ENCODE peak calls at places on chromosomes 6 and 20, in seven cellular contexts. Q, C, E, T, M, R and F are unnamed samples.

GRCh38 chr6:153214439-153214838 is 83.4 kb upstream of the RGS17 start:
- DNase-seq in Q (no peak), C (no peak), R (no peak), T (no peak), E (peak; percentile 20), M (no peak), F (no peak)

GRCh38 chr6:151806757-151807512 is 547 bp upstream of the ESR1 start:
- DNase-seq in Q (no peak), E (peak; percentile 22), C (no peak), T (no peak), R (peak; percentile 44), M (no peak), F (no peak)

GRCh38 chr20:3679749-3680700 is 1.8 kb downstream of the ADAM33 start:
- DNase-seq in M (peak; percentile 57), R (peak; percentile 79), E (peak; percentile 96), C (no peak), Q (peak; percentile 56), T (peak; percentile 69), F (peak; percentile 85)

GRCh38 chr6:26251354-26252081 is 113.5 kb upstream of the BTN3A2 start:
- DNase-seq in R (peak; percentile 57), C (peak; percentile 21), E (peak; percentile 87), M (no peak), T (peak; percentile 94), Q (peak; percentile 17), F (no peak)

GRCh38 chr6:107823047-107823557 is 1.0 kb downstream of the SCML4 start:
- DNase-seq in E (no peak), T (no peak), M (no peak), Q (no peak), C (no peak), R (no peak), F (no peak)

GRCh38 chr6:75748743-75749538 is at the start of gene MYO6:
- DNase-seq in C (peak; percentile 66), R (peak; percentile 86), E (peak; percentile 55), M (no peak), Q (peak; percentile 77), T (peak; percentile 93), F (no peak)

GRCh38 chr6:53390010-53390409 is 41.3 kb upstream of the ELOVL5 start:
- DNase-seq in Q (no peak), E (no peak), R (no peak), C (no peak), M (no peak), T (no peak), F (no peak)

GRCh38 chr20:25389858-25390537 is 637 bp downstream of the ABHD12 start:
- DNase-seq in E (no peak), R (peak; percentile 64), C (peak; percentile 18), M (no peak), T (peak; percentile 82), Q (peak; percentile 33), F (peak; percentile 91)

GRCh38 chr6:16139541-16139940 is 10.7 kb downstream of the MYLIP start:
- DNase-seq in R (no peak), M (no peak), T (no peak), C (no peak), Q (no peak), E (peak; percentile 22), F (no peak)

GRCh38 chr20:21703740-21704407 is 1.6 kb upstream of the PAX1 start:
- DNase-seq in T (no peak), M (no peak), E (no peak), Q (no peak), C (no peak), R (no peak), F (no peak)

GRCh38 chr6:35955970-35956369 is 35.1 kb upstream of the SRPK1 start:
- DNase-seq in C (no peak), R (no peak), M (no peak), T (no peak), E (no peak), Q (no peak), F (no peak)

GRCh38 chr6:98020222-98020621 is 737.2 kb upstream of the MMS22L start:
- DNase-seq in C (no peak), T (no peak), R (no peak), Q (no peak), E (no peak), M (no peak), F (no peak)

GRCh38 chr20:12305555-12305954 is 387.9 kb downstream of the BTBD3 start:
- DNase-seq in T (no peak), C (peak; percentile 7), R (no peak), M (no peak), E (no peak), Q (no peak), F (no peak)

GRCh38 chr6:49744259-49744658 is at the start of gene CRISP3:
- DNase-seq in Q (no peak), T (no peak), E (no peak), R (no peak), M (no peak), C (no peak), F (no peak)

GRCh38 chr6:87118054-87118453 is 23.1 kb upstream of the CGA start:
- DNase-seq in Q (no peak), T (no peak), E (no peak), C (no peak), M (no peak), R (no peak), F (no peak)

GRCh38 chr6:148760568-148761531 is 14.0 kb downstream of the UST start:
- DNase-seq in E (peak; percentile 98), T (peak; percentile 89), Q (peak; percentile 63), M (peak; percentile 90), R (peak; percentile 91), C (peak; percentile 32), F (no peak)

GRCh38 chr6:16334671-16335070 is 96.3 kb downstream of the GMPR start:
- DNase-seq in T (peak; percentile 11), M (no peak), C (peak; percentile 67), Q (no peak), E (peak; percentile 95), R (peak; percentile 84), F (no peak)

DNA sequence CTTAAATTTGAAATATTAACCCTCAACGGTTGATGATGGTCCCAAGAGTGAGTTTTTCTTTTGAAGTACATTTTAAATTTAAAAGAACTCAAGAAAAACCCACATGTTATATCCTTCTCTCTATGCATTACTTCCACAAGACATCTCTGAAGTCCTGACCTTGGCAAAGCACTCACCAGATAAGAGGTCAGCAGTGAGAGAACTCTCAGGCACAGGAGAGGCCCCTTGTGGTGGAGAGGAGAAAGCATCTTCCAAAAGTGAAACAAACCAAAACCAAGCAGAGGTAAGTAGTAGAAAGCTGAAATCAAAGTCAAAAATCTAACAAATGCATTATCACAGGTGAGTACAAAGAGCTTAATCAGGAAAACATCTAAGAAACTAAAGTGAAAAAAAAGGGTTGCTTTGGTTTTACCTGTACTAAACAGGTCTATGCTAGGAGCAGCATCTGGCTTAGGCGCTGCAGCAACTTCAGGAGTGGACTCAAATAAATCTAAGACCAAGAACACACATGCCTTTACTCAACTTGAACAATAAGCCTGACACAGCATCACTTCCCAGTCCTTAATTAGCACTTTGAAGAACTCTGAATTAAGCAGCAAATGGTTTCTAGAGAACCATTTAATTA is 80.5 kb downstream of the PRSS35 start:
- DNase-seq in R (no peak), E (peak; percentile 13), T (peak; percentile 69), C (no peak), M (no peak), Q (no peak), F (no peak)
- TF ChIP-seq CTCF in R (peak; percentile 5), E (peak; percentile 59), T (peak; percentile 81), C (no peak), M (peak; percentile 59), Q (peak; percentile 35), F (peak; percentile 61)

DNA sequence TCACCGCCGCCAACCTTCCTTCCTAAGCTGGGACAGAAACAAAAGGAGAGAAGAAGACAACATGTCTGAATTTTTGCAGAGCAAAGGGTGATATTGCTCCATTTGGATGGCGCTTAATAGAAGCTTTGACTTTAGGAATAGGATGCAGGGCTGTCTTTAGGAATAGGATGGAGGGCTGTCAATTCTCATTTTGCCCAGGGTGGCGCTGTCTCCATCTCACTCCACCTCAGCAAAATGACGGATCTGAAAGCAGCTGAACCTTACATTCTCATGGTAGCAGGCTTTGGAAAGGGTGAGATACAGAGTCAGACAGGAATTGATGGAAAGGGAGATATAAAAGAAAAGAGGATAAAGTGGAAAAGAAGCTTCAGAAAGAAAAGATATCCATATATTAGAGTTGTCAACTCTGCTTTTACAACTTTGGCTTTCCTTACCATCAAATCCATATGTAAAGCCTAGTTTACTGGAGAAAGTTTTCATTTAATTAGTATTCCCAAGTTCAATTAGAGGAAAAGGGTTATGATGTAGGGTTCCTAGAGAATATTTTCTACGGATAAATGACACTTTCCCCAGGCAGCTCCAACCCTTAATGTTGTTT is 2.4 kb downstream of the MTCL3 start:
- DNase-seq in E (no peak), M (no peak), Q (no peak), R (no peak), C (peak; percentile 9), T (peak; percentile 87), F (no peak)
- TF ChIP-seq CTCF in E (peak; percentile 76), M (peak; percentile 80), Q (peak; percentile 75), R (peak; percentile 50), C (peak; percentile 49), T (peak; percentile 86), F (peak; percentile 80)

GRCh38 chr6:106084106-106084963 is 1.8 kb upstream of the PRDM1 start:
- DNase-seq in T (peak; percentile 89), R (peak; percentile 73), E (peak; percentile 94), C (peak; percentile 25), M (no peak), Q (no peak), F (no peak)
- TF ChIP-seq CTCF in T (peak; percentile 95), R (no peak), E (peak; percentile 77), C (peak; percentile 35), M (peak; percentile 80), Q (peak; percentile 42), F (peak; percentile 57)

GRCh38 chr6:108968325-108968724 is 120.1 kb downstream of the ARMC2 start:
- DNase-seq in E (no peak), T (peak; percentile 84), M (no peak), C (no peak), R (no peak), Q (no peak), F (no peak)

GRCh38 chr6:108968746-108969316 is 120.6 kb downstream of the ARMC2 start:
- DNase-seq in C (no peak), T (no peak), R (no peak), Q (no peak), E (no peak), M (no peak), F (no peak)

GRCh38 chr6:108966855-108967755 is 118.9 kb downstream of the ARMC2 start:
- DNase-seq in T (peak; percentile 83), E (peak; percentile 28), R (peak; percentile 75), M (no peak), Q (peak; percentile 50), C (peak; percentile 62), F (no peak)

GRCh38 chr6:108966236-108966635 is 118.0 kb downstream of the ARMC2 start:
- DNase-seq in M (no peak), C (no peak), E (no peak), Q (no peak), R (no peak), T (no peak), F (no peak)

GRCh38 chr6:108969776-108970175 is 121.6 kb downstream of the ARMC2 start:
- DNase-seq in Q (no peak), C (no peak), E (peak; percentile 42), T (no peak), M (no peak), R (no peak), F (no peak)
- TF ChIP-seq CTCF in Q (no peak), C (no peak), E (no peak), T (no peak), M (no peak), R (no peak), F (no peak)